ENCODE peak calls at places on chromosome 6, in six cellular contexts. One of them, this sample, is unnamed.
A peak's percentile ranks its signal among the peaks of the same experiment; 100 is the strongest.

GRCh38 chr6:154954352-154954751 is 40.8 kb upstream of the TIAM2 start:
- DNase-seq in left ventricle myocardium inferior: no peak
- DNase-seq in iPS-NIHi11: no peak
- DNase-seq in Karpas-422: no peak
- DNase-seq in posterior vena cava: peak; percentile 8
- DNase-seq in T-helper 17 cell: no peak
- DNase-seq in this sample: no peak

GRCh38 chr6:25034477-25034876 is 98.7 kb upstream of the RIPOR2 start:
- DNase-seq in left ventricle myocardium inferior: no peak
- DNase-seq in iPS-NIHi11: no peak
- DNase-seq in Karpas-422: no peak
- DNase-seq in posterior vena cava: no peak
- DNase-seq in T-helper 17 cell: no peak
- DNase-seq in this sample: no peak

GRCh38 chr6:148518371-148519156 is 175.9 kb downstream of the SASH1 start:
- DNase-seq in left ventricle myocardium inferior: peak; percentile 53
- DNase-seq in iPS-NIHi11: no peak
- DNase-seq in Karpas-422: no peak
- DNase-seq in posterior vena cava: no peak
- DNase-seq in T-helper 17 cell: no peak
- DNase-seq in this sample: no peak

GRCh38 chr6:43125555-43125954 is 45.5 kb upstream of the SRF start:
- DNase-seq in left ventricle myocardium inferior: no peak
- DNase-seq in iPS-NIHi11: no peak
- DNase-seq in Karpas-422: no peak
- DNase-seq in posterior vena cava: no peak
- DNase-seq in T-helper 17 cell: no peak
- DNase-seq in this sample: no peak

GRCh38 chr6:44009425-44010321 is 117.6 kb downstream of the MRPL14 start:
- DNase-seq in left ventricle myocardium inferior: peak; percentile 68
- DNase-seq in iPS-NIHi11: no peak
- DNase-seq in Karpas-422: no peak
- DNase-seq in posterior vena cava: peak; percentile 80
- DNase-seq in T-helper 17 cell: no peak
- DNase-seq in this sample: no peak

GRCh38 chr6:22448311-22448711 is 121.1 kb upstream of the HDGFL1 start:
- DNase-seq in left ventricle myocardium inferior: no peak
- DNase-seq in iPS-NIHi11: peak; percentile 30
- DNase-seq in Karpas-422: no peak
- DNase-seq in posterior vena cava: no peak
- DNase-seq in T-helper 17 cell: no peak
- DNase-seq in this sample: no peak

GRCh38 chr6:45586216-45587171 is 208.8 kb upstream of the SUPT3H start:
- DNase-seq in left ventricle myocardium inferior: no peak
- DNase-seq in iPS-NIHi11: no peak
- DNase-seq in Karpas-422: no peak
- DNase-seq in posterior vena cava: no peak
- DNase-seq in T-helper 17 cell: peak; percentile 23
- DNase-seq in this sample: no peak

GRCh38 chr6:30915591-30915946 is 1.5 kb downstream of the VARS2 start:
- DNase-seq in left ventricle myocardium inferior: no peak
- DNase-seq in iPS-NIHi11: peak; percentile 88
- DNase-seq in Karpas-422: peak; percentile 72
- DNase-seq in posterior vena cava: no peak
- DNase-seq in T-helper 17 cell: no peak
- DNase-seq in this sample: no peak

GRCh38 chr6:158697798-158698197 is 47.9 kb downstream of the SYTL3 start:
- DNase-seq in left ventricle myocardium inferior: no peak
- DNase-seq in iPS-NIHi11: no peak
- DNase-seq in Karpas-422: no peak
- DNase-seq in posterior vena cava: no peak
- DNase-seq in T-helper 17 cell: no peak
- DNase-seq in this sample: no peak

This sample was measured in mesothelial cell of epicardium.